ENCODE peak calls at places on chromosome 10, in six cellular contexts. One of them, this sample, is unnamed.
A peak's percentile ranks its signal among the peaks of the same experiment; 100 is the strongest.

GRCh38 chr10:4344544-4344994 is 481.4 kb upstream of the AKR1E2 start:
- DNase-seq in breast epithelium: peak; percentile 57
- DNase-seq in endothelial cell of umbilical vein: no peak
- DNase-seq in HL-60: no peak
- DNase-seq in transverse colon: peak; percentile 24
- DNase-seq in stomach: no peak
- DNase-seq in this sample: peak; percentile 78

GRCh38 chr10:117005454-117006055 is 568 bp upstream of the SHTN1 start:
- DNase-seq in stomach: no peak
- DNase-seq in endothelial cell of umbilical vein: no peak
- DNase-seq in transverse colon: peak; percentile 9
- DNase-seq in breast epithelium: no peak
- DNase-seq in HL-60: no peak
- DNase-seq in this sample: no peak

GRCh38 chr10:14532473-14533251 is 201.9 kb upstream of the FRMD4A start:
- DNase-seq in breast epithelium: no peak
- DNase-seq in transverse colon: peak; percentile 68
- DNase-seq in endothelial cell of umbilical vein: no peak
- DNase-seq in HL-60: no peak
- DNase-seq in stomach: no peak
- DNase-seq in this sample: no peak

GRCh38 chr10:125157473-125157865 is 2.9 kb downstream of the CTBP2 start:
- DNase-seq in stomach: peak; percentile 25
- DNase-seq in transverse colon: no peak
- DNase-seq in endothelial cell of umbilical vein: peak; percentile 53
- DNase-seq in HL-60: no peak
- DNase-seq in breast epithelium: peak; percentile 6
- DNase-seq in this sample: no peak

GRCh38 chr10:8331896-8332729 is 277.6 kb downstream of the GATA3 start:
- DNase-seq in transverse colon: peak; percentile 56
- DNase-seq in endothelial cell of umbilical vein: peak; percentile 43
- DNase-seq in breast epithelium: no peak
- DNase-seq in HL-60: peak; percentile 10
- DNase-seq in stomach: peak; percentile 58
- DNase-seq in this sample: peak; percentile 56

GRCh38 chr10:122126763-122127659 is 138.0 kb downstream of the TACC2 start:
- DNase-seq in stomach: no peak
- DNase-seq in transverse colon: no peak
- DNase-seq in HL-60: no peak
- DNase-seq in breast epithelium: no peak
- DNase-seq in endothelial cell of umbilical vein: peak; percentile 92
- DNase-seq in this sample: no peak

GRCh38 chr10:79209340-79209739 is 137.9 kb upstream of the PPIF start:
- DNase-seq in stomach: no peak
- DNase-seq in HL-60: no peak
- DNase-seq in endothelial cell of umbilical vein: peak; percentile 63
- DNase-seq in transverse colon: no peak
- DNase-seq in breast epithelium: no peak
- DNase-seq in this sample: no peak

GRCh38 chr10:112663181-112663879 is 216.3 kb downstream of the VTI1A start:
- DNase-seq in stomach: no peak
- DNase-seq in breast epithelium: no peak
- DNase-seq in transverse colon: no peak
- DNase-seq in endothelial cell of umbilical vein: no peak
- DNase-seq in HL-60: no peak
- DNase-seq in this sample: no peak

GRCh38 chr10:127148933-127149220 is 47.5 kb downstream of the INSYN2A start:
- DNase-seq in endothelial cell of umbilical vein: no peak
- DNase-seq in breast epithelium: no peak
- DNase-seq in HL-60: no peak
- DNase-seq in transverse colon: no peak
- DNase-seq in stomach: no peak
- DNase-seq in this sample: no peak

GRCh38 chr10:96271017-96271815 is at the start of gene BLNK:
- DNase-seq in transverse colon: peak; percentile 86
- DNase-seq in stomach: peak; percentile 90
- DNase-seq in HL-60: peak; percentile 36
- DNase-seq in endothelial cell of umbilical vein: no peak
- DNase-seq in breast epithelium: peak; percentile 67
- DNase-seq in this sample: no peak

GRCh38 chr10:94066411-94066810 is 72.7 kb downstream of the PLCE1 start:
- DNase-seq in stomach: no peak
- DNase-seq in transverse colon: no peak
- DNase-seq in endothelial cell of umbilical vein: peak; percentile 21
- DNase-seq in breast epithelium: no peak
- DNase-seq in HL-60: no peak
- DNase-seq in this sample: no peak

GRCh38 chr10:125494631-125495239 is 188.2 kb downstream of the TEX36 start:
- DNase-seq in HL-60: no peak
- DNase-seq in transverse colon: no peak
- DNase-seq in endothelial cell of umbilical vein: no peak
- DNase-seq in breast epithelium: no peak
- DNase-seq in stomach: no peak
- DNase-seq in this sample: no peak

GRCh38 chr10:79266543-79267312 is 80.5 kb upstream of the PPIF start:
- DNase-seq in transverse colon: peak; percentile 67
- DNase-seq in stomach: peak; percentile 47
- DNase-seq in endothelial cell of umbilical vein: peak; percentile 92
- DNase-seq in HL-60: peak; percentile 91
- DNase-seq in breast epithelium: no peak
- DNase-seq in this sample: peak; percentile 87

GRCh38 chr10:21334891-21335696 is 190.4 kb downstream of the SKIDA1 start:
- DNase-seq in breast epithelium: peak; percentile 66
- DNase-seq in HL-60: no peak
- DNase-seq in stomach: no peak
- DNase-seq in transverse colon: no peak
- DNase-seq in endothelial cell of umbilical vein: peak; percentile 86
- DNase-seq in this sample: no peak

GRCh38 chr10:110576220-110576619 is 8.7 kb downstream of the SMC3 start:
- DNase-seq in breast epithelium: no peak
- DNase-seq in stomach: no peak
- DNase-seq in transverse colon: no peak
- DNase-seq in endothelial cell of umbilical vein: peak; percentile 66
- DNase-seq in HL-60: no peak
- DNase-seq in this sample: no peak

GRCh38 chr10:63027533-63027932 is 105.6 kb upstream of the NRBF2 start:
- DNase-seq in breast epithelium: no peak
- DNase-seq in endothelial cell of umbilical vein: no peak
- DNase-seq in transverse colon: no peak
- DNase-seq in HL-60: peak; percentile 13
- DNase-seq in stomach: no peak
- DNase-seq in this sample: peak; percentile 28

GRCh38 chr10:683448-684071 is 5.9 kb downstream of the DIP2C start:
- DNase-seq in endothelial cell of umbilical vein: no peak
- DNase-seq in stomach: no peak
- DNase-seq in transverse colon: no peak
- DNase-seq in HL-60: no peak
- DNase-seq in breast epithelium: no peak
- DNase-seq in this sample: peak; percentile 54

GRCh38 chr10:680146-680545 is 9.3 kb downstream of the DIP2C start:
- DNase-seq in stomach: no peak
- DNase-seq in endothelial cell of umbilical vein: no peak
- DNase-seq in breast epithelium: no peak
- DNase-seq in transverse colon: no peak
- DNase-seq in HL-60: no peak
- DNase-seq in this sample: no peak

GRCh38 chr10:682931-683447 is 6.5 kb downstream of the DIP2C start:
- DNase-seq in stomach: no peak
- DNase-seq in breast epithelium: no peak
- DNase-seq in HL-60: no peak
- DNase-seq in transverse colon: no peak
- DNase-seq in endothelial cell of umbilical vein: no peak
- DNase-seq in this sample: no peak

GRCh38 chr10:680745-681144 is 8.7 kb downstream of the DIP2C start:
- DNase-seq in stomach: no peak
- DNase-seq in endothelial cell of umbilical vein: no peak
- DNase-seq in breast epithelium: no peak
- DNase-seq in HL-60: no peak
- DNase-seq in transverse colon: no peak
- DNase-seq in this sample: peak; percentile 30

DNA sequence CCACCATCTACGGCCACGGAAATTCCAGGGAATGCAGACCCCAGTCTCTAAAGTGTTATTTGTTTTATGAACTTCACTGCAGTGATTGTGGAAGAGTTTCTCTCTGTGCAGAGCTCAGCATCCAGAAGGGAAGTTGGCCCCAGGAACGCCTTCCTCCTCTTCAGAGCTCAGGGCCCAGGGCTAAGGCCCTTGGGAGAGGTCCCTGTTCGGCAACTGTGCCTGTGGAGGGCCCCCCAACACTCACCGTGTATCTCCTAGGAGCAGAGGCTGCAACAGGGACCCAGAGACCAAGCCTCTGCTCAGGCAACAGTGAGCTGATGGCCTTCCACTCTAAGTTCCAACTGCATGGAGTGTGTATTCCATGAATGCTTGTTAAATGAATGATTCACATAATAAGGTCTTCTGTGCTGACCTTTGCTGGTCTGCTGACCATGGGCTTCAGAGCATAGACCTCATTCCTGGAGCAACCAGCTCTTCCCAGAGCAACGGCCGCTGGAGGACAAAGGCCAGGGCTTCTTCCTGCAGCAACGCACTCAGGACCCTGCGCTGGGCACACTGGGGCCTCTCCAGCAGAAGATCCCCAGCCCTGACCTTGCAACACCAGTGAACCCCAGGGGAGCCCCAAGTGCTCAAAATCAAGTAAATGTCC is 7.7 kb downstream of the DIP2C start:
- DNase-seq in stomach: no peak
- DNase-seq in transverse colon: no peak
- DNase-seq in breast epithelium: no peak
- DNase-seq in endothelial cell of umbilical vein: no peak
- DNase-seq in HL-60: no peak
- DNase-seq in this sample: no peak
- TF ChIP-seq POLR2AphosphoS5 in stomach: no peak
- TF ChIP-seq POLR2AphosphoS5 in transverse colon: no peak
- TF ChIP-seq POLR2AphosphoS5 in breast epithelium: no peak
- TF ChIP-seq POLR2AphosphoS5 in endothelial cell of umbilical vein: no peak
- TF ChIP-seq POLR2AphosphoS5 in HL-60: no peak
- TF ChIP-seq POLR2AphosphoS5 in this sample: no peak

GRCh38 chr10:30359373-30360206 is 10.5 kb upstream of the MTPAP start:
- DNase-seq in HL-60: peak; percentile 53
- DNase-seq in transverse colon: peak; percentile 78
- DNase-seq in breast epithelium: no peak
- DNase-seq in endothelial cell of umbilical vein: peak; percentile 56
- DNase-seq in stomach: peak; percentile 66
- DNase-seq in this sample: peak; percentile 69

GRCh38 chr10:30358206-30358605 is 9.1 kb upstream of the MTPAP start:
- DNase-seq in endothelial cell of umbilical vein: no peak
- DNase-seq in transverse colon: no peak
- DNase-seq in stomach: no peak
- DNase-seq in HL-60: no peak
- DNase-seq in breast epithelium: no peak
- DNase-seq in this sample: no peak

GRCh38 chr10:30355601-30356000 is 6.5 kb upstream of the MTPAP start:
- DNase-seq in endothelial cell of umbilical vein: no peak
- DNase-seq in HL-60: no peak
- DNase-seq in breast epithelium: no peak
- DNase-seq in transverse colon: no peak
- DNase-seq in stomach: no peak
- DNase-seq in this sample: no peak

GRCh38 chr10:30357806-30358205 is 8.7 kb upstream of the MTPAP start:
- DNase-seq in HL-60: no peak
- DNase-seq in transverse colon: no peak
- DNase-seq in breast epithelium: no peak
- DNase-seq in endothelial cell of umbilical vein: no peak
- DNase-seq in stomach: no peak
- DNase-seq in this sample: no peak

DNA sequence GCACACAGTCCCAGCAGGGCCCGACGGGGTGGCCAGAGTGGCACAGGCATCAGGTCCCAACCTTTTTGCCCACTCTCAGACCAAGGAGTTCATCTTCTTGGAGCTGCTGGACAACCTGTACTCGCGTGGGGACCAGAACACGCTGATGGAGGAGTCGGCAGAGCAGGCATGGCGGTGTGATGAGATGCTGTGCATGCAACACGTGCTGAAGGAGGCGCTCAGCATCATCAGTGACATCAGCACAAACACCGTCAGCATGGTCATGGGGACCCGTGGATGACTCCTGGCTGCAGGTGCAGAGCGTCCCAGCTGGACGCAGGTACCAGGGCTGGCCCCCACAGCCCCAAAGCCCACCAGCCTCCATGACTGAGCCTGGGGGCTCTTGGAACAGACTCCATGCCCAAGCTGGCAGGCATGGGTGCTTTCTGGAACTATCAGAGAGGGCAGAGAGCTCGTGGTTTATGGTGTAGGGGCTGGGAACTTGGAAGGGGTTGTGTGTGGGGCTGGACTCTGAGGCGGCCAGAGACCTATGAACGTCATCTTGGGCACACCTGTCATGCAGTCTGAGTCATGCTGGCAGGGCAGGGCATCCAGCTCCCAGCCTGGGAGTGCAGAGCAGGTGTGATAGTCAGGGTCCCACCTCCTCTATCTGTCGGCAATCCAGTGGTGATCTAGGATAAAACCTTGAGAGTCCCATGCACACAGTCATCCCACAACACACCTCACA is 8.2 kb upstream of the MTPAP start:
- DNase-seq in HL-60: no peak
- DNase-seq in stomach: no peak
- DNase-seq in endothelial cell of umbilical vein: no peak
- DNase-seq in transverse colon: peak; percentile 50
- DNase-seq in breast epithelium: no peak
- DNase-seq in this sample: no peak
- TF ChIP-seq POLR2AphosphoS5 in HL-60: no peak
- TF ChIP-seq POLR2AphosphoS5 in stomach: no peak
- TF ChIP-seq POLR2AphosphoS5 in endothelial cell of umbilical vein: no peak
- TF ChIP-seq POLR2AphosphoS5 in transverse colon: no peak
- TF ChIP-seq POLR2AphosphoS5 in breast epithelium: no peak
- TF ChIP-seq POLR2AphosphoS5 in this sample: no peak

GRCh38 chr10:46284286-46285229 is 2.2 kb upstream of the ANTXRL start:
- DNase-seq in breast epithelium: peak; percentile 83
- DNase-seq in endothelial cell of umbilical vein: peak; percentile 61
- DNase-seq in HL-60: peak; percentile 73
- DNase-seq in transverse colon: peak; percentile 93
- DNase-seq in stomach: peak; percentile 90
- DNase-seq in this sample: peak; percentile 93
- TF ChIP-seq POLR2AphosphoS5 in breast epithelium: peak; percentile 58
- TF ChIP-seq POLR2AphosphoS5 in endothelial cell of umbilical vein: no peak
- TF ChIP-seq POLR2AphosphoS5 in HL-60: no peak
- TF ChIP-seq POLR2AphosphoS5 in transverse colon: peak; percentile 68
- TF ChIP-seq POLR2AphosphoS5 in stomach: no peak
- TF ChIP-seq POLR2AphosphoS5 in this sample: no peak

GRCh38 chr10:24518411-24518810 is 205.3 kb downstream of the ARHGAP21 start:
- DNase-seq in stomach: no peak
- DNase-seq in HL-60: no peak
- DNase-seq in transverse colon: no peak
- DNase-seq in endothelial cell of umbilical vein: no peak
- DNase-seq in breast epithelium: no peak
- DNase-seq in this sample: no peak

GRCh38 chr10:24515481-24515880 is 208.2 kb downstream of the ARHGAP21 start:
- DNase-seq in breast epithelium: no peak
- DNase-seq in stomach: no peak
- DNase-seq in HL-60: no peak
- DNase-seq in endothelial cell of umbilical vein: no peak
- DNase-seq in transverse colon: no peak
- DNase-seq in this sample: no peak

GRCh38 chr10:24519950-24520349 is 203.7 kb downstream of the ARHGAP21 start:
- DNase-seq in breast epithelium: no peak
- DNase-seq in stomach: no peak
- DNase-seq in HL-60: no peak
- DNase-seq in endothelial cell of umbilical vein: no peak
- DNase-seq in transverse colon: no peak
- DNase-seq in this sample: no peak

GRCh38 chr10:24524314-24524713 is 199.4 kb downstream of the ARHGAP21 start:
- DNase-seq in transverse colon: no peak
- DNase-seq in stomach: no peak
- DNase-seq in breast epithelium: no peak
- DNase-seq in endothelial cell of umbilical vein: no peak
- DNase-seq in HL-60: no peak
- DNase-seq in this sample: peak; percentile 46

GRCh38 chr10:24518981-24519597 is 204.6 kb downstream of the ARHGAP21 start:
- DNase-seq in HL-60: peak; percentile 1
- DNase-seq in stomach: peak; percentile 61
- DNase-seq in breast epithelium: peak; percentile 67
- DNase-seq in transverse colon: peak; percentile 56
- DNase-seq in endothelial cell of umbilical vein: peak; percentile 50
- DNase-seq in this sample: no peak
- TF ChIP-seq POLR2AphosphoS5 in HL-60: no peak
- TF ChIP-seq POLR2AphosphoS5 in stomach: no peak
- TF ChIP-seq POLR2AphosphoS5 in breast epithelium: no peak
- TF ChIP-seq POLR2AphosphoS5 in transverse colon: no peak
- TF ChIP-seq POLR2AphosphoS5 in endothelial cell of umbilical vein: no peak
- TF ChIP-seq POLR2AphosphoS5 in this sample: no peak